ENCODE peak calls at places on chromosomes 13 and 19, in four cellular contexts. One of them, this sample, is unnamed.

GRCh38 chr13:48121733-48122132 is 26.8 kb upstream of the MED4 start:
- DNase-seq in body of pancreas: no peak
- DNase-seq in NCI-H748 treated with DMSO at 0.1 percent for 48 hours: no peak
- DNase-seq in anterior cingulate cortex: no peak
- DNase-seq in this sample: no peak

GRCh38 chr13:75135325-75135825 is 346.6 kb downstream of the TBC1D4 start:
- DNase-seq in body of pancreas: no peak
- DNase-seq in NCI-H748 treated with DMSO at 0.1 percent for 48 hours: no peak
- DNase-seq in anterior cingulate cortex: no peak
- DNase-seq in this sample: no peak

GRCh38 chr13:62014299-62014698 is 598.6 kb upstream of the PCDH20 start:
- DNase-seq in body of pancreas: no peak
- DNase-seq in NCI-H748 treated with DMSO at 0.1 percent for 48 hours: peak
- DNase-seq in anterior cingulate cortex: no peak
- DNase-seq in this sample: peak

GRCh38 chr13:44267966-44268365 is 105.7 kb upstream of the SERP2 start:
- DNase-seq in body of pancreas: no peak
- DNase-seq in NCI-H748 treated with DMSO at 0.1 percent for 48 hours: no peak
- DNase-seq in anterior cingulate cortex: no peak
- DNase-seq in this sample: peak

GRCh38 chr13:21234537-21234936 is 58.1 kb downstream of the MRPL57 start:
- DNase-seq in body of pancreas: no peak
- DNase-seq in NCI-H748 treated with DMSO at 0.1 percent for 48 hours: peak
- DNase-seq in anterior cingulate cortex: no peak
- DNase-seq in this sample: peak

GRCh38 chr19:13012690-13013608 is 17.7 kb downstream of the NFIX start:
- DNase-seq in body of pancreas: no peak
- DNase-seq in NCI-H748 treated with DMSO at 0.1 percent for 48 hours: no peak
- DNase-seq in anterior cingulate cortex: peak
- DNase-seq in this sample: no peak

GRCh38 chr19:4369109-4369887 is 25.9 kb downstream of the MPND start:
- DNase-seq in body of pancreas: no peak
- DNase-seq in NCI-H748 treated with DMSO at 0.1 percent for 48 hours: no peak
- DNase-seq in anterior cingulate cortex: peak
- DNase-seq in this sample: peak

GRCh38 chr13:51322826-51323225 is 16.7 kb upstream of the SERPINE3 start:
- DNase-seq in body of pancreas: no peak
- DNase-seq in NCI-H748 treated with DMSO at 0.1 percent for 48 hours: no peak
- DNase-seq in anterior cingulate cortex: no peak
- DNase-seq in this sample: peak

GRCh38 chr13:102090532-102090931 is 311.3 kb downstream of the FGF14 start:
- DNase-seq in body of pancreas: no peak
- DNase-seq in NCI-H748 treated with DMSO at 0.1 percent for 48 hours: no peak
- DNase-seq in anterior cingulate cortex: no peak
- DNase-seq in this sample: no peak

GRCh38 chr13:111049791-111050538 is 65.1 kb upstream of the ARHGEF7 start:
- DNase-seq in body of pancreas: peak
- DNase-seq in NCI-H748 treated with DMSO at 0.1 percent for 48 hours: no peak
- DNase-seq in anterior cingulate cortex: no peak
- DNase-seq in this sample: peak

GRCh38 chr19:41905273-41906002 is 22.5 kb downstream of the ARHGEF1 start:
- DNase-seq in body of pancreas: no peak
- DNase-seq in NCI-H748 treated with DMSO at 0.1 percent for 48 hours: no peak
- DNase-seq in anterior cingulate cortex: no peak
- DNase-seq in this sample: no peak

GRCh38 chr13:87677334-87678234 is 6.4 kb downstream of the SLITRK5 start:
- DNase-seq in body of pancreas: peak
- DNase-seq in NCI-H748 treated with DMSO at 0.1 percent for 48 hours: peak
- DNase-seq in anterior cingulate cortex: no peak
- DNase-seq in this sample: peak

This sample was measured in NCI-H526.